ENCODE peak calls at places on chromosomes 4 and X, in six cellular contexts. A is MM.1S, P is astrocyte of the cerebellum, O is fibroblast of pulmonary artery, M is lower leg skin, F is PC-3. N is an unnamed sample.

GRCh38 chrX:33725556-33726232 is 406.4 kb downstream of the FAM47A start:
- DNase-seq in A (peak), P (no peak), O (peak), M (no peak), F (peak), N (peak)

GRCh38 chr4:79851625-79852304 is 221.3 kb downstream of the ANTXR2 start:
- DNase-seq in A (no peak), P (no peak), O (peak), M (no peak), F (no peak), N (no peak)

GRCh38 chrX:40617566-40617965 is 5.7 kb upstream of the MPC1L start:
- DNase-seq in A (no peak), P (no peak), O (no peak), M (no peak), F (no peak), N (peak)

GRCh38 chr4:83724488-83725060 is 188.7 kb downstream of the GPAT3 start:
- DNase-seq in A (no peak), P (no peak), O (no peak), M (no peak), F (no peak), N (no peak)

GRCh38 chrX:15336023-15336413 is 695 bp upstream of the PIGA start:
- DNase-seq in A (peak), P (peak), O (peak), M (no peak), F (peak), N (peak)

GRCh38 chrX:22081475-22082092 is 49.5 kb downstream of the PHEX start:
- DNase-seq in A (peak), P (peak), O (peak), M (no peak), F (peak), N (no peak)

GRCh38 chrX:105869676-105870075 is 47.3 kb downstream of the NRK start:
- DNase-seq in A (no peak), P (no peak), O (no peak), M (no peak), F (peak), N (no peak)

GRCh38 chr4:108849611-108850406 is 87.0 kb upstream of the ETNPPL start:
- DNase-seq in A (peak), P (peak), O (peak), M (no peak), F (peak), N (no peak)

DNA sequence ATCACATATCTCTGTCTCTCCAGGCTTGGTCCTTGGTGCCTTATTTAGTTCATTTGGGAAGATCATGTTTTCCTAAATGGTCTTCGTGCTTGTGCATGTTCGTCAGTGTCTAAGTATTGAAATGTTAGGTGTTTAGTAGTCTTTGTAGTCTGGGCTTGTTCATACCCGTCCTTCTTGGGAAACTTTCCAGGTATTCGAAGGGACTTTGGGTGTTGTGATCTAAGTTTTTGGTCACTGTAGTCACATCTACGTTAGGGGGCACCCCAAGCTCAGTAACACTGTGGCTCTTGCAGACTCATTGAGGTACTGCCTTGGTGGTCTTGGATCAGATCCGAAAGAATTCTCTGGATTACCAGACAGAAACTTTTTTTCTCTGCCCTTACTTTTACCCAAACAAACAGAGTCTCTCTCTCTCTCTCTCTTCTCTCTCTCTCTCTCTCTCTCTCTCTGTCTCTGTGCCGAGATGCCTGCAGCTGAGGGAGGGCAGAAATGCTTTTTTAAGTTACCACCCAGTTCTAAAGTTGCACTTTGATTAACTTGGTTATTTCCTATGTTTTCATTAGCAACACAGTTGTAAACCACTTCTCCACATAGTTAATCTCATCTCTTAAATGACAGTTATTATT is 67.6 kb upstream of the SLC7A3 start:
- DNase-seq in A (no peak), P (peak), O (peak), M (peak), F (peak), N (no peak)
- TF ChIP-seq CTCF in A (peak), P (peak), O (peak), M (no peak), F (peak), N (peak)

DNA sequence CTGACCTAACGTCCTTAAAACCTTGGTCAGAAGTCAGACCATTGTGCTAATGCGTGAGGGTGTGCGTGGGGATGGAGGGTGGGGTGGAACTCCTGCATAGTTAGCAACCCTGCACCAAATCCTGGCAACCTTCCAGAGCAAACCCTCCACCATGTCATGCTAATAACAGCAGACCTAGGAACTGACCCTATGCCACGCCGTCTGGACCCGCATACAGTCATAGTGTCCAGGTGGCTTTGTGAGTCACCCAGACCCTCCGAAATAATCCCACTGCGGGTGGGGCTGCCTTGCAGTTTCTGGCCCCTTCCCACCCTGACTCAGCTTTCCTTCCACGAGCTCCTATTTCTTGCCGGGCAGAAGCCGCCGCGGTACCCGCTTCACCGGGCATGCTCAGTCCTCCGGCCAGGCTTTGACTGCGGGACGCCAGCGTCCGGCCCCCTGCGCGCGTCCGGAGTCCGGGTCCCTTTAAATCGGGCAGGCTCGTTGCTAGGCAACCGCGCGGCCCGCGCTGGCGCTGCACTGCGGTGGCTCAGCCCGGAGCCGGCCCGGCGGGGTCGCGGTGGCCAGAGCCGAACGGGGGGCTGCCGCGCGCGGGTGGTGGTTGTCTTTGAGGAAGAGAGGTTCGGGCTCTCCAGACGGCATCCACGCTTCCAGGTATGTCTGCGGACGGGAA is at the start of gene CCDC160:
- DNase-seq in A (peak), P (no peak), O (peak), M (no peak), F (peak), N (no peak)
- H3K4me3 ChIP-seq in A (peak), P (peak), O (peak), M (no peak), F (peak), N (peak)

DNA sequence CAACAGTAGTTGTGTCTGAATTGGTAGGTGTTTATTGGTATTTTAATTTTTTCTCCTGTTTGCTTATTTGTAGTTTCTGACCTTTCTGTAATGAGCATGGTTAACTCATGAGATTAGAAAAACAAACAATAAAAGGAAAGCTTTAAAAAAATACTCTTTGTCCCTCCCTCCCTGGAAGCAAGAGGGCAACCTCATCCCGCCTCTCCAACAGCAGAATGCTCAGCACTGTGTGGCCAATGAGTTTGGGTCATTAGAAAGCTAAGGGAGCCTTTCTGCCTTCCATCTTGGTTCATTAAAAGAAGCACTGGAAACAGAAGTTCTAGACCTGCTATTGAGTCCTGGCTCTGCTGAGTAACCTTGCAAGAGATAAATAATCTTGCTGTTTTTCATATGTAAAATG is 33.9 kb downstream of the TRPC5 start:
- DNase-seq in A (no peak), P (no peak), O (no peak), M (no peak), F (no peak), N (no peak)
- TF ChIP-seq CTCF in A (no peak), P (no peak), O (no peak), M (no peak), F (no peak), N (no peak)

DNA sequence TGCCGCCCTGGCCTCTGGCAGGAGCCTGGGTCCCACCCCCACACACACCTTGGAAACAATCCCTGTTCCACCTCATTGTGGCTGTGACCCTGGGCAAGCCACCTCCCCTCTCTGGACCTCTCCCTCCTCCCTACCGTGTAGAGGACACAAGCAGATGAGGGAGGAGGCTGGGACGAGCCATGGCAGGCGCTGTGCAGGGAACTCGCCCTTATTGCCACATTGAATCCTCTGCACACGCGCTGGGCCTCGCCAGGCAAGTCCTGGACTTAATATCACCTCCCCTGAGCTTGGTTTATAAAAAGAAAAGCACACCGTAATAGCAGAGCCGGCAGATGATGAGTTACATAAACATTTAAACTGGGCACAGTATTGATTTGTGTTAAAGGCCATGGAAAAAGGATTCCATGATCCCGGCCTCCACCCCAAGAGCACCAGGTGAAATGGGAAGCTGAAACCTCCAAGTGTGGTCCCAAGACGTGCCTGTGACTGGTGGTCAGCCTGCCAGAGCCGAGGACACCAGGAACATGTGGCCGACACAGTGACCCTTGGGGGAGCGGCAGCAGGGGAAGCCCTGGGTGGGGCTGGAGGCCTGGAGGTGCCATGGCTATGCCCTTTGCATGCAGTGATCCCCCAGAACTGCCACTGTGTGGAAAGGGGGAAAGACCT is 81.1 kb downstream of the PPP2R2C start:
- DNase-seq in A (no peak), P (no peak), O (no peak), M (no peak), F (peak), N (no peak)
- H3K4me3 ChIP-seq in A (no peak), P (no peak), O (no peak), M (no peak), F (peak), N (no peak)

GRCh38 chr4:107044170-107044569 is 8.1 kb upstream of the DKK2 start:
- DNase-seq in A (peak), P (no peak), O (no peak), M (no peak), F (peak), N (no peak)
- TF ChIP-seq CTCF in A (peak), P (peak), O (peak), M (no peak), F (peak), N (peak)

DNA sequence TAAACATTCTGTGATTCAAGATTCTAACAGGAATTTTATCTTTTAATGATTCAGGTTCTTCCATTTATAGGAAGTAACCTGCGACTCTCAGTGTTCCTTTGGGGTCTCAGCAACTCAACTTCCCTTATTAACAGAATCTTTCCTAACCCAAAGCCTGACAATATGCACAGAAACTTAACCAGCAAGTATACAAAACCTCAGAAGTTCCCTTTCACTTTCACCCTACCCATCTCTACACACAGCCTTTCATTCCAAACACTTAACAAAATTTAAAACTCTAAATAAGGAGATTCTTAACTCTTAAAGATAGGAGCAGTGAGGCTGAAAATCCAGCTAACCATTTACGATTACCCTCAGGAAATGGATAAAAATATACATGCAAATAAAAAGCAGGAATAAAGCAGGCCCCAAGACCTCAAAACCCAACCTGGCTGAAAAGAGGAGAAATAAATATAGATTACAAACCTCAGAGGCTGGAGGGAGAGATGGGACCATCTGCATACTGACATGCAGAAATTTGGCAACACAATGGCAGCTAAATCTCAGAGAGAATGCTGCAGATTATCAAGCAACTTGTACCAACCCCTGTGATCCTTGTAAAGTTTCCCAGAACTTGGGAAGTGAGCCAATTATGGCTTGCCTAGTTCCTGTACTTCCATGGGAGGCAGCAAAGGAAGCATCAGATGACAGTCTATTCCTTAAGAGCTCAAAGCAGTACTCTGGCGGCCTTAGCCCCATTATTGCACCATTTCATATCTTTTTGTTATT is 101.0 kb downstream of the ATP11C start:
- DNase-seq in A (peak), P (peak), O (peak), M (peak), F (peak), N (peak)
- H3K4me3 ChIP-seq in A (no peak), P (no peak), O (peak), M (no peak), F (no peak), N (no peak)

GRCh38 chrX:8967471-8967870 is 66.5 kb downstream of the FAM9B start:
- DNase-seq in A (no peak), P (no peak), O (no peak), M (no peak), F (no peak), N (no peak)

DNA sequence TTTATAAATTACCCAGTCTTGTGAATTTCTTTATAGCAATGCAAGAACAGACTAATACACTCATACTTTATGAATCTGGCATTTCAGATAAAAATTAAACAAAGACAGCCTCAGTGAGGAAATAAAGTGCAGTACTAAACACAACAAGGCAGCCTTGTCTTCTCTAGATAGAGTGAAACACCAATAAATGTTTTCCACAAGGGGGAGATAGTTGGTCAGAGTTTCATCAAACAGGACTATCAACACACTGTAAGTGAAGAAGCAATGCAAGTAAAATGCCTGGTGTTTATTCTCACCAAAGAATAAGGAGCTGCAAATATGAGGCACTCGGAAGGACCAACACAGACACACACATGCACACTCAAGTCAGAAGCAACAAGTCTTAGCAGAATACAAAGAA is 62.8 kb downstream of the FAM9B start:
- DNase-seq in A (peak), P (peak), O (peak), M (no peak), F (peak), N (no peak)
- TF ChIP-seq CTCF in A (peak), P (peak), O (peak), M (no peak), F (peak), N (peak)